ENCODE peak calls at places on chromosomes 7 and 10, in seven cellular contexts. K is aorta, Y is Karpas-422, U is osteocyte, L is globus pallidus, V is IMR-90, X is NCI-H2081. M is an unnamed sample.
A peak's percentile ranks its signal among the peaks of the same experiment; 100 is the strongest.

GRCh38 chr7:133252858-133253521 is at the start of gene EXOC4:
- DNase-seq in L (peak; percentile 99), K (peak; percentile 90), U (peak; percentile 96), Y (peak; percentile 99), X (peak; percentile 99), V (peak; percentile 97), M (peak; percentile 94)

GRCh38 chr7:128427289-128427891 is 17.6 kb upstream of the IMPDH1 start:
- DNase-seq in U (no peak), L (no peak), V (peak; percentile 58), X (peak; percentile 78), K (no peak), Y (peak; percentile 85), M (no peak)

GRCh38 chr7:37488163-37488759 is 39.6 kb upstream of the ELMO1 start:
- DNase-seq in Y (no peak), L (no peak), U (no peak), K (no peak), V (no peak), X (no peak), M (no peak)

GRCh38 chr10:129932996-129933395 is 31.1 kb downstream of the EBF3 start:
- DNase-seq in X (no peak), V (no peak), Y (no peak), U (no peak), L (no peak), K (peak; percentile 41), M (peak; percentile 50)

GRCh38 chr10:94591461-94592205 is 46.0 kb downstream of the HELLS start:
- DNase-seq in U (no peak), Y (no peak), V (no peak), K (no peak), X (no peak), L (no peak), M (no peak)

GRCh38 chr7:129265328-129265727 is 40.5 kb downstream of the AHCYL2 start:
- DNase-seq in U (no peak), L (no peak), Y (no peak), V (no peak), X (no peak), K (no peak), M (no peak)

GRCh38 chr10:99431190-99431549 is 746 bp upstream of the GOT1 start:
- DNase-seq in K (peak; percentile 83), V (peak; percentile 41), U (no peak), Y (peak; percentile 67), L (peak; percentile 76), X (no peak), M (peak; percentile 93)

GRCh38 chr10:102540023-102540422 is 36.3 kb downstream of the SUFU start:
- DNase-seq in U (no peak), Y (peak; percentile 53), L (no peak), K (no peak), X (no peak), V (peak; percentile 30), M (peak; percentile 7)

GRCh38 chr7:47556511-47557180 is 25.3 kb downstream of the TNS3 start:
- DNase-seq in X (no peak), L (no peak), Y (no peak), K (no peak), V (no peak), U (no peak), M (no peak)

GRCh38 chr10:43137701-43137970 is 609 bp upstream of the CSGALNACT2 start:
- DNase-seq in V (peak; percentile 46), K (peak; percentile 89), U (peak; percentile 83), X (peak; percentile 12), Y (no peak), L (peak; percentile 69), M (peak; percentile 86)

GRCh38 chr7:66152538-66153191 is 38.0 kb downstream of the CRCP start:
- DNase-seq in V (peak; percentile 34), L (no peak), U (no peak), K (no peak), X (peak; percentile 31), Y (no peak), M (peak; percentile 52)

GRCh38 chr7:25805027-25805687 is 346.8 kb upstream of the NFE2L3 start:
- DNase-seq in V (peak; percentile 9), U (no peak), Y (no peak), X (peak; percentile 80), L (no peak), K (no peak), M (no peak)

GRCh38 chr7:125057974-125058373 is 128.3 kb upstream of the POT1 start:
- DNase-seq in V (no peak), X (no peak), U (no peak), L (no peak), Y (no peak), K (no peak), M (no peak)

GRCh38 chr7:28410628-28411578 is 1.4 kb upstream of the CREB5 start:
- DNase-seq in Y (peak; percentile 71), V (peak; percentile 90), U (no peak), X (no peak), L (no peak), K (peak; percentile 85), M (peak; percentile 83)

GRCh38 chr10:83765711-83766110 is 373.6 kb upstream of the GHITM start:
- DNase-seq in L (no peak), V (no peak), X (no peak), Y (no peak), U (no peak), K (no peak), M (no peak)

GRCh38 chr7:33961948-33962347 is 56.6 kb downstream of the BMPER start:
- DNase-seq in V (no peak), Y (no peak), K (no peak), U (no peak), X (no peak), L (no peak), M (no peak)

GRCh38 chr7:28125381-28126046 is 55.1 kb downstream of the JAZF1 start:
- DNase-seq in U (no peak), L (no peak), K (no peak), X (no peak), Y (no peak), V (no peak), M (no peak)

GRCh38 chr7:21616796-21617436 is 74.1 kb downstream of the DNAH11 start:
- DNase-seq in V (peak; percentile 37), U (no peak), L (no peak), X (no peak), Y (no peak), K (no peak), M (no peak)

GRCh38 chr7:18420758-18421157 is 74.8 kb upstream of the HDAC9 start:
- DNase-seq in V (peak; percentile 46), X (no peak), U (no peak), L (no peak), K (no peak), Y (no peak), M (no peak)

GRCh38 chr7:121798896-121799295 is 74.1 kb upstream of the PTPRZ1 start:
- DNase-seq in V (no peak), X (no peak), K (no peak), L (peak; percentile 51), U (no peak), Y (no peak), M (no peak)

GRCh38 chr10:132375116-132375794 is 21.7 kb upstream of the PWWP2B start:
- DNase-seq in L (no peak), K (peak; percentile 57), Y (no peak), X (no peak), V (no peak), U (no peak), M (no peak)

GRCh38 chr7:100247152-100247757 is 27.5 kb downstream of the PVRIG start:
- DNase-seq in K (no peak), U (peak; percentile 90), L (no peak), V (peak; percentile 86), Y (no peak), X (peak; percentile 70), M (no peak)

GRCh38 chr7:36663481-36663880 is 60.8 kb downstream of the AOAH start:
- DNase-seq in Y (no peak), V (peak; percentile 29), X (no peak), K (no peak), U (no peak), L (no peak), M (no peak)

GRCh38 chr10:125142946-125143345 is 17.4 kb downstream of the CTBP2 start:
- DNase-seq in K (peak; percentile 74), X (no peak), V (no peak), U (no peak), L (no peak), Y (no peak), M (no peak)

GRCh38 chr10:113131611-113132330 is 181.7 kb downstream of the TCF7L2 start:
- DNase-seq in Y (no peak), U (peak; percentile 34), L (no peak), X (no peak), V (peak; percentile 80), K (no peak), M (no peak)

GRCh38 chr7:120272261-120272895 is 597 bp upstream of the KCND2 start:
- DNase-seq in L (peak; percentile 28), U (no peak), K (no peak), X (peak; percentile 87), Y (peak; percentile 41), V (peak; percentile 53), M (peak; percentile 44)

GRCh38 chr10:72800000-72800740 is 93.4 kb upstream of the OIT3 start:
- DNase-seq in Y (no peak), X (peak; percentile 47), K (no peak), V (peak; percentile 66), L (no peak), U (no peak), M (no peak)

GRCh38 chr10:117360994-117361667 is 14.1 kb downstream of the PDZD8 start:
- DNase-seq in Y (no peak), K (no peak), X (no peak), L (no peak), U (no peak), V (peak; percentile 30), M (no peak)

GRCh38 chr10:15387021-15387420 is 15.9 kb upstream of the FAM171A1 start:
- DNase-seq in Y (no peak), L (no peak), U (no peak), K (peak; percentile 14), V (no peak), X (no peak), M (no peak)

GRCh38 chr10:110681023-110681681 is 37.0 kb downstream of the RBM20 start:
- DNase-seq in L (peak; percentile 20), V (peak; percentile 31), K (no peak), Y (peak; percentile 60), U (no peak), X (no peak), M (no peak)

GRCh38 chr10:59877191-59877671 is 29.1 kb downstream of the CCDC6 start:
- DNase-seq in V (peak; percentile 78), Y (no peak), X (no peak), U (no peak), K (no peak), L (no peak), M (no peak)

M was measured in posterior vena cava.